ENCODE peak calls at places on chromosomes 11 and 22, in eight cellular contexts. M is transverse colon, B is heart left ventricle, K is Peyer's patch, Z is tibial nerve, E is uterus, J is HCT116, O is sigmoid colon. F is an unnamed sample.

GRCh38 chr11:36281850-36282249 is 7.4 kb downstream of the COMMD9 start:
- DNase-seq in O (no peak), B (no peak), J (no peak), K (no peak), M (no peak), E (no peak), Z (no peak), F (no peak)

GRCh38 chr11:13287026-13287425 is 9.4 kb downstream of the BMAL1 start:
- DNase-seq in Z (no peak), E (no peak), O (no peak), K (no peak), M (no peak), B (no peak), J (no peak), F (no peak)

GRCh38 chr11:46277623-46278386 is at the start of gene CREB3L1:
- DNase-seq in E (peak; percentile 72), Z (no peak), K (no peak), M (peak; percentile 81), O (peak; percentile 71), B (peak; percentile 71), J (no peak), F (no peak)

GRCh38 chr11:130144721-130145327 is 14.8 kb upstream of the ST14 start:
- DNase-seq in K (no peak), O (no peak), J (no peak), Z (no peak), E (no peak), M (no peak), B (no peak), F (no peak)

GRCh38 chr22:29654420-29654819 is 51.0 kb downstream of the NF2 start:
- DNase-seq in O (no peak), E (no peak), M (no peak), Z (no peak), J (no peak), B (no peak), K (no peak), F (no peak)

GRCh38 chr11:124897681-124898680 is at the start of gene ROBO4:
- DNase-seq in E (peak; percentile 26), O (peak; percentile 70), B (no peak), Z (peak; percentile 34), K (no peak), M (no peak), J (peak; percentile 22), F (no peak)

GRCh38 chr11:131914299-131914902 is 544.0 kb downstream of the NTM start:
- DNase-seq in O (no peak), B (no peak), K (no peak), J (no peak), M (no peak), E (no peak), Z (no peak), F (no peak)

GRCh38 chr22:17779286-17780115 is 5.2 kb upstream of the BID start:
- DNase-seq in E (no peak), B (peak; percentile 5), J (no peak), O (no peak), K (no peak), M (no peak), Z (no peak), F (no peak)

GRCh38 chr11:75850787-75851186 is 35.8 kb downstream of the UVRAG start:
- DNase-seq in K (no peak), J (no peak), E (no peak), B (no peak), Z (no peak), O (no peak), M (no peak), F (no peak)

GRCh38 chr11:32602657-32603410 is 19.2 kb downstream of the EIF3M start:
- DNase-seq in E (no peak), O (no peak), M (no peak), B (no peak), Z (no peak), K (no peak), J (no peak), F (no peak)

GRCh38 chr11:72144807-72145565 is 9.5 kb downstream of the FOLR3 start:
- DNase-seq in O (no peak), E (no peak), J (no peak), M (no peak), K (no peak), Z (no peak), B (no peak), F (no peak)

GRCh38 chr11:14506532-14506931 is 6.9 kb upstream of the COPB1 start:
- DNase-seq in J (no peak), M (no peak), K (no peak), O (no peak), E (no peak), B (no peak), Z (no peak), F (no peak)

GRCh38 chr11:17603056-17603825 is 56.2 kb downstream of the OTOG start:
- DNase-seq in K (peak; percentile 6), B (no peak), J (no peak), E (no peak), O (no peak), Z (no peak), M (no peak), F (peak; percentile 39)

GRCh38 chr22:35214968-35215367 is 42.3 kb upstream of the HMGXB4 start:
- DNase-seq in K (no peak), M (no peak), O (no peak), J (no peak), Z (no peak), E (no peak), B (no peak), F (no peak)

GRCh38 chr11:95072948-95073347 is 6.2 kb downstream of the SRSF8 start:
- DNase-seq in O (no peak), E (no peak), Z (no peak), B (no peak), K (no peak), M (no peak), J (no peak), F (no peak)
- TF ChIP-seq POLR2A in O (no peak), E (no peak), Z (no peak), B (no peak), K (no peak), M (no peak), J (no peak), F (no peak)

DNA sequence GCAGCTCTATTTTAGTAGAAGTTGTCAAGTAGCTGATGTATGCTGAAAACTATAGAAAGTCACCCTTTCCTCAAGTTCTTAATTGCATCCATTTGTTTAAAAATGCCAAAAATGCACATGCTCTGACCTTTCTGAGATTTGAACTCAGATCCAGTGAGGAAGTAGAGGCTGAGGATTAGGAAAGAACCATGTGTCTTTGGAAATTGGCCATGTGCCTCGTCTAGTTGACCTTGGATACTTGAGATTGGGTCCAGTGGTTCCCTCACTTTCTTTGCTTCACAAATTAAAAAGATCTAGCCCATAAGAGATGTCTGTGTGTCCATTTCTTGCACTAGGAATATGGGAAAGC is 128.3 kb downstream of the MAML2 start:
- DNase-seq in O (no peak), B (no peak), K (no peak), Z (no peak), J (no peak), M (no peak), E (no peak), F (no peak)
- H3K4me1 ChIP-seq in O (peaks cover 33% of the 10 kb centered on the region), B (peaks cover 65% of the 10 kb centered on the region), K (peaks cover 31% of the 10 kb centered on the region), Z (peaks cover 28% of the 10 kb centered on the region), J (peaks cover 9% of the 10 kb centered on the region), M (peaks cover 40% of the 10 kb centered on the region), E (peaks cover 4% of the 10 kb centered on the region), F (no peaks in the 10 kb centered on the region)

GRCh38 chr22:19446603-19447387 is 716 bp downstream of the C22orf39 start:
- DNase-seq in O (no peak), K (no peak), M (peak; percentile 12), Z (no peak), B (no peak), J (no peak), E (no peak), F (no peak)

GRCh38 chr22:19438286-19438685 is 5.9 kb downstream of the MRPL40 start:
- DNase-seq in M (no peak), K (no peak), O (no peak), B (no peak), J (no peak), E (no peak), Z (no peak), F (no peak)

GRCh38 chr22:19443544-19444211 is 3.8 kb downstream of the C22orf39 start:
- DNase-seq in Z (no peak), K (no peak), E (no peak), O (no peak), M (no peak), B (no peak), J (no peak), F (no peak)

GRCh38 chr22:19440411-19441195 is 6.9 kb downstream of the C22orf39 start:
- DNase-seq in E (no peak), M (no peak), K (no peak), J (no peak), O (no peak), B (no peak), Z (no peak), F (peak; percentile 80)

DNA sequence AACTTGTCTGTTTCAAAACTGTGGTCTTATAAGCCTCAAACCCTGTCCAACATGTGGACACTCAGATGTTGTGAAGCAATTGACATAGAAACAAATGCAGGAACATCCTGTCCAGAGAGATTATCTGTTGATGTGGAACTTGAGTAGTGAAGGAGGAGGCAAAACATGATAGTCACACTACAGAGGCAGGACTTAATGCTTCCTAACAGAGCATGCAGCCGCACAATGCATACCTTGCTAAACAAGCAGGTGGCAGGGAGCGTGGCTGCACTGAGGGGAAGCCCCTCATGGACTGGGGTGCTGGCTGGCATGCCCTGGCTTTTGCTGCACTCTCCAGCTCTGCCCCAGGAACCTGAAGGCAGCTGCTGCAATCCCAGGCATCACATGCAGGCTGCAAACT is 5.3 kb downstream of the C22orf39 start:
- DNase-seq in E (no peak), J (no peak), B (no peak), Z (no peak), K (no peak), O (no peak), M (no peak), F (no peak)
- TF ChIP-seq POLR2A in E (no peak), J (no peak), B (no peak), Z (no peak), K (no peak), O (no peak), M (no peak), F (no peak)

GRCh38 chr22:24457894-24458293 is 30.5 kb downstream of the ADORA2A start:
- DNase-seq in K (no peak), O (no peak), M (no peak), E (no peak), B (no peak), J (no peak), Z (no peak), F (no peak)

GRCh38 chr22:24455751-24456426 is 28.5 kb downstream of the ADORA2A start:
- DNase-seq in K (no peak), M (no peak), J (no peak), Z (peak; percentile 24), B (peak; percentile 78), E (peak; percentile 30), O (no peak), F (peak; percentile 85)

GRCh38 chr22:24453853-24454252 is 26.5 kb downstream of the ADORA2A start:
- DNase-seq in J (no peak), E (no peak), B (no peak), Z (no peak), O (no peak), M (no peak), K (no peak), F (no peak)

GRCh38 chr22:24451162-24451561 is 23.8 kb downstream of the ADORA2A start:
- DNase-seq in O (no peak), Z (no peak), J (no peak), M (no peak), B (no peak), K (no peak), E (no peak), F (no peak)

DNA sequence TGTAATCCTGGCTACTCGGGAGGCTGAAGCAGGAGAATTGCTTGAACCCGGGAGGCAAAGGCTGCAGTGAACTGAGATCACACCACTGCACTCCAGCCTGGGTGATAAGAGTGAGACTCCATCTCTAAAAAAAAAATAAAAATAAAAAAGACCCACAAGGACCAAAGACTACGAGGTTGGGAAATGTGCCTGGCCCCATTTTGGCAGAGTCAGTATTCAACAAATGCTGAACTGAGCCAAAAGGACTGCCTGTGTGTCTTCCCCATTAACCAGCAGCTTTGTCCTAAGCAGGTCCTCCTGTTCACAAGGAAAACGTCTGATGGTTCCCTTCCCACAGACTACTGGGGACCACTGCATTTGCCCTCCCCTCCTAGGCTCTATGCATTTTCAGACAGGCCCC is 27.6 kb downstream of the ADORA2A start:
- DNase-seq in E (no peak), B (no peak), Z (no peak), K (no peak), J (no peak), O (no peak), M (no peak), F (no peak)
- H3K4me1 ChIP-seq in E (no peaks in the 10 kb centered on the region), B (peaks cover 45% of the 10 kb centered on the region), Z (peaks cover 5% of the 10 kb centered on the region), K (no peaks in the 10 kb centered on the region), J (no peaks in the 10 kb centered on the region), O (no peaks in the 10 kb centered on the region), M (no peaks in the 10 kb centered on the region), F (no peaks in the 10 kb centered on the region)

F was measured in right lobe of liver.